ENCODE peak calls at places on chromosomes 2 and 18, in seven cellular contexts. P, H, E, F, J, W and Q are unnamed samples.

GRCh38 chr2:171957061-171957460 is 34.8 kb downstream of the HAT1 start:
- DNase-seq in H (no peak), J (no peak), E (no peak), P (no peak), W (no peak), F (no peak), Q (no peak)

GRCh38 chr2:24501813-24502212 is 10.8 kb downstream of the NCOA1 start:
- DNase-seq in W (no peak), H (no peak), F (no peak), P (no peak), E (no peak), J (no peak), Q (no peak)

GRCh38 chr2:205660521-205661124 is 21.7 kb upstream of the NRP2 start:
- DNase-seq in P (no peak), W (no peak), H (no peak), F (peak; percentile 23), E (no peak), J (peak; percentile 93), Q (no peak)

GRCh38 chr2:55112229-55113016 is 62.2 kb upstream of the RTN4 start:
- DNase-seq in P (peak; percentile 33), E (no peak), W (no peak), F (no peak), J (no peak), H (no peak), Q (no peak)

GRCh38 chr2:48278590-48278989 is 251.4 kb upstream of the STON1 start:
- DNase-seq in P (no peak), H (no peak), J (no peak), W (no peak), F (no peak), E (no peak), Q (no peak)

GRCh38 chr2:128577141-128577930 is 258.7 kb upstream of the HS6ST1 start:
- DNase-seq in P (peak; percentile 16), F (no peak), H (no peak), W (no peak), E (no peak), J (no peak), Q (no peak)

GRCh38 chr2:219230201-219230540 is 565 bp downstream of the ANKZF1 start:
- DNase-seq in E (no peak), H (peak; percentile 81), W (peak; percentile 61), J (no peak), P (peak; percentile 73), F (peak; percentile 55), Q (no peak)

GRCh38 chr18:41939326-41939725 is 15.7 kb upstream of the PIK3C3 start:
- DNase-seq in H (no peak), E (no peak), P (no peak), W (no peak), F (no peak), J (no peak), Q (no peak)

GRCh38 chr2:30410217-30410616 is 36.8 kb upstream of the LCLAT1 start:
- DNase-seq in E (no peak), H (no peak), J (peak; percentile 68), F (no peak), P (no peak), W (no peak), Q (no peak)

GRCh38 chr18:28045176-28045810 is 131.6 kb downstream of the CDH2 start:
- DNase-seq in H (no peak), E (no peak), P (no peak), W (no peak), F (no peak), J (no peak), Q (no peak)

GRCh38 chr2:55047677-55048299 is 2.5 kb downstream of the RTN4 start:
- DNase-seq in J (peak; percentile 48), P (no peak), W (no peak), E (no peak), H (no peak), F (peak; percentile 10), Q (no peak)

GRCh38 chr2:13000644-13001375 is 284.1 kb downstream of the TRIB2 start:
- DNase-seq in H (no peak), J (no peak), W (no peak), P (peak; percentile 32), E (no peak), F (no peak), Q (no peak)

GRCh38 chr2:10864888-10865551 is 46.7 kb upstream of the KCNF1 start:
- DNase-seq in H (no peak), E (no peak), W (no peak), F (peak; percentile 73), P (no peak), J (no peak), Q (no peak)

GRCh38 chr2:181348091-181348837 is 108.9 kb upstream of the ITGA4 start:
- DNase-seq in E (no peak), W (no peak), F (peak; percentile 12), P (no peak), J (no peak), H (no peak), Q (no peak)

GRCh38 chr2:99340669-99341236 is 3.6 kb downstream of the EIF5B start:
- DNase-seq in J (peak; percentile 15), W (no peak), E (no peak), F (no peak), H (no peak), P (no peak), Q (no peak)

GRCh38 chr2:58428553-58429284 is 187.6 kb upstream of the FANCL start:
- DNase-seq in E (peak; percentile 45), H (peak; percentile 92), J (no peak), W (peak; percentile 59), F (peak; percentile 50), P (no peak), Q (peak; percentile 35)

GRCh38 chr18:67845035-67845434 is 328.5 kb upstream of the DSEL start:
- DNase-seq in P (no peak), J (no peak), W (no peak), E (no peak), H (no peak), F (no peak), Q (no peak)

GRCh38 chr2:170216415-170216814 is 38.5 kb downstream of the MYO3B start:
- DNase-seq in F (no peak), J (no peak), H (no peak), P (no peak), E (no peak), W (no peak), Q (no peak)

GRCh38 chr2:134281815-134282419 is 28.0 kb downstream of the MGAT5 start:
- DNase-seq in F (no peak), H (no peak), J (no peak), P (no peak), W (no peak), E (no peak), Q (no peak)

GRCh38 chr2:163723881-163724280 is 11.9 kb downstream of the FIGN start:
- DNase-seq in W (no peak), E (no peak), J (no peak), H (no peak), P (no peak), F (no peak), Q (no peak)

GRCh38 chr2:150080115-150080514 is 407.4 kb downstream of the RND3 start:
- DNase-seq in F (no peak), J (no peak), W (no peak), P (no peak), H (no peak), E (no peak), Q (no peak)

GRCh38 chr18:73774836-73775509 is 372.7 kb downstream of the FBXO15 start:
- DNase-seq in J (no peak), H (peak; percentile 71), E (no peak), F (no peak), W (no peak), P (no peak), Q (no peak)

GRCh38 chr2:186848873-186849578 is at the start of gene ZSWIM2:
- DNase-seq in P (peak; percentile 62), H (peak; percentile 96), W (peak; percentile 65), J (peak; percentile 86), E (peak; percentile 70), F (peak; percentile 26), Q (peak; percentile 69)

GRCh38 chr18:36933552-36933951 is 104.6 kb downstream of the KIAA1328 start:
- DNase-seq in H (no peak), E (no peak), W (no peak), J (no peak), P (no peak), F (no peak), Q (no peak)

GRCh38 chr18:10100236-10100635 is 186.4 kb downstream of the VAPA start:
- DNase-seq in W (no peak), F (no peak), E (no peak), H (no peak), P (no peak), J (no peak), Q (no peak)

GRCh38 chr2:17056236-17056635 is 390.6 kb upstream of the CYRIA start:
- DNase-seq in E (no peak), J (no peak), H (no peak), W (no peak), F (no peak), P (no peak), Q (no peak)

GRCh38 chr2:135694711-135695110 is 46.9 kb upstream of the UBXN4 start:
- DNase-seq in J (no peak), P (no peak), W (no peak), E (no peak), F (no peak), H (no peak), Q (no peak)

GRCh38 chr2:43226955-43227829 is 786 bp upstream of the ZFP36L2 start:
- DNase-seq in F (peak; percentile 80), P (peak; percentile 98), J (peak; percentile 44), E (peak; percentile 71), W (peak; percentile 68), H (peak; percentile 93), Q (peak; percentile 76)
- TF ChIP-seq CTCF in F (peak; percentile 4), P (no peak), J (peak; percentile 64), E (peak; percentile 4), W (peak; percentile 2), H (peak; percentile 54), Q (no peak)

GRCh38 chr18:13217466-13217961 is 1.0 kb upstream of the LDLRAD4 start:
- DNase-seq in W (peak; percentile 65), H (peak; percentile 87), J (no peak), P (peak; percentile 58), F (peak; percentile 79), E (peak; percentile 38), Q (peak; percentile 47)
- TF ChIP-seq CTCF in W (no peak), H (no peak), J (no peak), P (no peak), F (no peak), E (no peak), Q (no peak)

DNA sequence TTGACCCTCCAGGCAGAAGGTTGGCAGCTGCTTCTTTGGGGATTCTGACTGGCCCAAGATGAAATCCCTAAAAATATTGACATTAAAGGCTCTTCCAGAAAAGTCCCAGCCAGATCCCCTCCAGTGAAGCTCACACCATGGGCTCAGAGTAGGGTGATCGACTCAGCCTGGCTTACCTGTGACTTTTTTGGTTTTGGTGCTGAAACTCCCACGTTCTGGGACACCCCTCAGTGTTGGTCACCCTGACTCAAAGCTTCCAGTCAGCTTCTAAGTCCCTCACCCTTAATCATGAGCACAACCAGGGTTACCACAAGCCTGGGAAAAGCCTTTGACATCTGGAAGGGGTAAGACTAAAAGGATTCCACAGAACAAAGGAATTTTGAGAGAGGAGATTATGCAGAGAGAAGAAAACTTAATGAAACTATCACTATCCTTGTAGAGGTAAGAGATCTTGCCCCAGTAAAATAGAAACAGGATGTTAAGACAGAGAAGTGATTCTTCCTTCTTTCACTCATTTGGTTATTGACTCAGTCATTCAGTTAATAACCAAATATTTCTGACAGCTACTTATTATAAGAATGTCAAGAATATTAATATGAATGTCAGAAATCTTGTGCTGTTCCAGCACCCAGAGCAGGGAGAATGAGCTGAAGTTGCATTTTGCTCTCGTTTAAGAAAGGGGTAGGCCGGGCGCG is 66.8 kb upstream of the SEC11C start:
- DNase-seq in P (no peak), W (no peak), H (no peak), E (no peak), J (no peak), F (no peak), Q (no peak)
- TF ChIP-seq CTCF in P (no peak), W (no peak), H (no peak), E (no peak), J (no peak), F (no peak), Q (no peak)

GRCh38 chr2:201558665-201559064 is 84.6 kb downstream of the TMEM237 start:
- DNase-seq in W (no peak), H (peak; percentile 69), E (no peak), P (no peak), F (no peak), J (no peak), Q (no peak)
- TF ChIP-seq CTCF in W (no peak), H (peak; percentile 54), E (no peak), P (no peak), F (no peak), J (no peak), Q (no peak)